ENCODE peak calls at places on chromosomes 12 and 14, in seven cellular contexts. One of them, this sample, is unnamed.

GRCh38 chr12:22712083-22712482 is 87.1 kb downstream of the ETNK1 start:
- DNase-seq in upper lobe of right lung: no peak
- DNase-seq in dorsolateral prefrontal cortex: no peak
- DNase-seq in myocyte: no peak
- DNase-seq in cardiac fibroblast: no peak
- DNase-seq in HT1080: no peak
- DNase-seq in fibroblast of lung: no peak
- DNase-seq in this sample: no peak

GRCh38 chr12:63802012-63802608 is 22.4 kb downstream of the RXYLT1 start:
- DNase-seq in upper lobe of right lung: no peak
- DNase-seq in dorsolateral prefrontal cortex: no peak
- DNase-seq in myocyte: peak
- DNase-seq in cardiac fibroblast: peak
- DNase-seq in HT1080: peak
- DNase-seq in fibroblast of lung: peak
- DNase-seq in this sample: no peak

GRCh38 chr12:120181991-120182631 is 12.4 kb downstream of the GCN1 start:
- DNase-seq in upper lobe of right lung: no peak
- DNase-seq in dorsolateral prefrontal cortex: no peak
- DNase-seq in myocyte: no peak
- DNase-seq in cardiac fibroblast: peak
- DNase-seq in HT1080: peak
- DNase-seq in fibroblast of lung: peak
- DNase-seq in this sample: no peak

GRCh38 chr12:122230798-122231197 is 4.9 kb upstream of the DIABLO start:
- DNase-seq in upper lobe of right lung: no peak
- DNase-seq in dorsolateral prefrontal cortex: no peak
- DNase-seq in myocyte: no peak
- DNase-seq in cardiac fibroblast: no peak
- DNase-seq in HT1080: no peak
- DNase-seq in fibroblast of lung: no peak
- DNase-seq in this sample: no peak

GRCh38 chr12:48838048-48838447 is 13.9 kb downstream of the DDX23 start:
- DNase-seq in upper lobe of right lung: no peak
- DNase-seq in dorsolateral prefrontal cortex: no peak
- DNase-seq in myocyte: no peak
- DNase-seq in cardiac fibroblast: no peak
- DNase-seq in HT1080: no peak
- DNase-seq in fibroblast of lung: no peak
- DNase-seq in this sample: no peak

GRCh38 chr12:47219243-47219642 is 139.5 kb upstream of the AMIGO2 start:
- DNase-seq in upper lobe of right lung: no peak
- DNase-seq in dorsolateral prefrontal cortex: no peak
- DNase-seq in myocyte: no peak
- DNase-seq in cardiac fibroblast: peak
- DNase-seq in HT1080: peak
- DNase-seq in fibroblast of lung: peak
- DNase-seq in this sample: no peak

GRCh38 chr14:78637903-78638302 is 467.7 kb downstream of the NRXN3 start:
- DNase-seq in upper lobe of right lung: no peak
- DNase-seq in dorsolateral prefrontal cortex: no peak
- DNase-seq in myocyte: no peak
- DNase-seq in cardiac fibroblast: no peak
- DNase-seq in HT1080: no peak
- DNase-seq in fibroblast of lung: no peak
- DNase-seq in this sample: no peak

GRCh38 chr12:57448669-57449068 is 6.4 kb upstream of the INHBE start:
- DNase-seq in upper lobe of right lung: no peak
- DNase-seq in dorsolateral prefrontal cortex: no peak
- DNase-seq in myocyte: no peak
- DNase-seq in cardiac fibroblast: no peak
- DNase-seq in HT1080: no peak
- DNase-seq in fibroblast of lung: no peak
- DNase-seq in this sample: no peak

This sample was measured in ascending aorta.